ENCODE peak calls at places on chromosome 21, in six cellular contexts. One of them, this sample, is unnamed.

GRCh38 chr21:42222821-42223390 is 4.0 kb downstream of the ABCG1 start:
- DNase-seq in GM12878: no peak
- DNase-seq in MM.1S: no peak
- DNase-seq in neural progenitor cell: no peak
- DNase-seq in GM23248: no peak
- DNase-seq in GM23338: no peak
- DNase-seq in this sample: no peak

GRCh38 chr21:14684071-14684470 is 138.0 kb upstream of the SAMSN1 start:
- DNase-seq in neural progenitor cell: no peak
- DNase-seq in GM23248: no peak
- DNase-seq in MM.1S: no peak
- DNase-seq in GM23338: no peak
- DNase-seq in GM12878: peak; percentile 25
- DNase-seq in this sample: no peak

GRCh38 chr21:27213328-27213727 is 246.4 kb upstream of the ADAMTS5 start:
- DNase-seq in GM23338: peak; percentile 62
- DNase-seq in GM12878: no peak
- DNase-seq in MM.1S: no peak
- DNase-seq in GM23248: peak; percentile 20
- DNase-seq in neural progenitor cell: peak; percentile 35
- DNase-seq in this sample: no peak

GRCh38 chr21:42147386-42148020 is 71.4 kb upstream of the ABCG1 start:
- DNase-seq in GM12878: no peak
- DNase-seq in neural progenitor cell: no peak
- DNase-seq in MM.1S: no peak
- DNase-seq in GM23338: no peak
- DNase-seq in GM23248: no peak
- DNase-seq in this sample: no peak

GRCh38 chr21:34822957-34823356 is 154.2 kb downstream of the CLIC6 start:
- DNase-seq in GM23248: peak; percentile 93
- DNase-seq in neural progenitor cell: no peak
- DNase-seq in GM23338: no peak
- DNase-seq in GM12878: no peak
- DNase-seq in MM.1S: no peak
- DNase-seq in this sample: no peak

GRCh38 chr21:27571706-27572105 is 604.8 kb upstream of the ADAMTS5 start:
- DNase-seq in MM.1S: no peak
- DNase-seq in GM12878: no peak
- DNase-seq in neural progenitor cell: no peak
- DNase-seq in GM23248: peak; percentile 67
- DNase-seq in GM23338: no peak
- DNase-seq in this sample: no peak

GRCh38 chr21:17921579-17922530 is 102.7 kb upstream of the C21orf91 start:
- DNase-seq in GM23338: no peak
- DNase-seq in MM.1S: no peak
- DNase-seq in GM12878: no peak
- DNase-seq in GM23248: peak; percentile 57
- DNase-seq in neural progenitor cell: no peak
- DNase-seq in this sample: no peak

GRCh38 chr21:42593007-42593814 is 60.2 kb upstream of the PDE9A start:
- DNase-seq in GM12878: no peak
- DNase-seq in GM23338: peak; percentile 94
- DNase-seq in neural progenitor cell: peak; percentile 90
- DNase-seq in GM23248: peak; percentile 80
- DNase-seq in MM.1S: peak; percentile 66
- DNase-seq in this sample: peak; percentile 58

GRCh38 chr21:21101911-21102310 is 103.7 kb downstream of the NCAM2 start:
- DNase-seq in GM12878: no peak
- DNase-seq in GM23248: no peak
- DNase-seq in neural progenitor cell: peak; percentile 57
- DNase-seq in GM23338: peak; percentile 76
- DNase-seq in MM.1S: peak; percentile 46
- DNase-seq in this sample: peak; percentile 27

GRCh38 chr21:31294691-31295090 is 49.4 kb downstream of the TIAM1 start:
- DNase-seq in GM23248: no peak
- DNase-seq in neural progenitor cell: no peak
- DNase-seq in MM.1S: no peak
- DNase-seq in GM12878: no peak
- DNase-seq in GM23338: no peak
- DNase-seq in this sample: no peak

GRCh38 chr21:41559658-41560599 is 52.0 kb upstream of the TMPRSS2 start:
- DNase-seq in neural progenitor cell: no peak
- DNase-seq in MM.1S: no peak
- DNase-seq in GM23248: peak; percentile 86
- DNase-seq in GM23338: no peak
- DNase-seq in GM12878: peak; percentile 72
- DNase-seq in this sample: no peak

GRCh38 chr21:39348355-39349210 is at the start of gene HMGN1:
- DNase-seq in MM.1S: peak; percentile 94
- DNase-seq in GM12878: peak; percentile 24
- DNase-seq in neural progenitor cell: peak; percentile 97
- DNase-seq in GM23338: peak; percentile 93
- DNase-seq in GM23248: peak; percentile 95
- DNase-seq in this sample: peak; percentile 91

GRCh38 chr21:31667639-31668038 is 8.1 kb downstream of the SOD1 start:
- DNase-seq in MM.1S: no peak
- DNase-seq in GM23248: no peak
- DNase-seq in GM23338: no peak
- DNase-seq in neural progenitor cell: no peak
- DNase-seq in GM12878: no peak
- DNase-seq in this sample: no peak

GRCh38 chr21:15291621-15292266 is 226.9 kb upstream of the NRIP1 start:
- DNase-seq in GM23248: no peak
- DNase-seq in GM23338: no peak
- DNase-seq in MM.1S: no peak
- DNase-seq in GM12878: no peak
- DNase-seq in neural progenitor cell: no peak
- DNase-seq in this sample: no peak

GRCh38 chr21:38806942-38807284 is 1.2 kb downstream of the ETS2 start:
- DNase-seq in GM12878: no peak
- DNase-seq in GM23248: peak; percentile 76
- DNase-seq in MM.1S: no peak
- DNase-seq in neural progenitor cell: no peak
- DNase-seq in GM23338: no peak
- DNase-seq in this sample: no peak

GRCh38 chr21:42234464-42235241 is 15.7 kb downstream of the ABCG1 start:
- DNase-seq in GM23338: peak; percentile 86
- DNase-seq in GM12878: no peak
- DNase-seq in neural progenitor cell: peak; percentile 95
- DNase-seq in GM23248: peak; percentile 58
- DNase-seq in MM.1S: peak; percentile 96
- DNase-seq in this sample: peak; percentile 84

GRCh38 chr21:39444406-39445145 is 1.0 kb downstream of the LCA5L start:
- DNase-seq in GM23338: peak; percentile 51
- DNase-seq in GM12878: no peak
- DNase-seq in MM.1S: no peak
- DNase-seq in neural progenitor cell: peak; percentile 64
- DNase-seq in GM23248: peak; percentile 75
- DNase-seq in this sample: no peak

DNA sequence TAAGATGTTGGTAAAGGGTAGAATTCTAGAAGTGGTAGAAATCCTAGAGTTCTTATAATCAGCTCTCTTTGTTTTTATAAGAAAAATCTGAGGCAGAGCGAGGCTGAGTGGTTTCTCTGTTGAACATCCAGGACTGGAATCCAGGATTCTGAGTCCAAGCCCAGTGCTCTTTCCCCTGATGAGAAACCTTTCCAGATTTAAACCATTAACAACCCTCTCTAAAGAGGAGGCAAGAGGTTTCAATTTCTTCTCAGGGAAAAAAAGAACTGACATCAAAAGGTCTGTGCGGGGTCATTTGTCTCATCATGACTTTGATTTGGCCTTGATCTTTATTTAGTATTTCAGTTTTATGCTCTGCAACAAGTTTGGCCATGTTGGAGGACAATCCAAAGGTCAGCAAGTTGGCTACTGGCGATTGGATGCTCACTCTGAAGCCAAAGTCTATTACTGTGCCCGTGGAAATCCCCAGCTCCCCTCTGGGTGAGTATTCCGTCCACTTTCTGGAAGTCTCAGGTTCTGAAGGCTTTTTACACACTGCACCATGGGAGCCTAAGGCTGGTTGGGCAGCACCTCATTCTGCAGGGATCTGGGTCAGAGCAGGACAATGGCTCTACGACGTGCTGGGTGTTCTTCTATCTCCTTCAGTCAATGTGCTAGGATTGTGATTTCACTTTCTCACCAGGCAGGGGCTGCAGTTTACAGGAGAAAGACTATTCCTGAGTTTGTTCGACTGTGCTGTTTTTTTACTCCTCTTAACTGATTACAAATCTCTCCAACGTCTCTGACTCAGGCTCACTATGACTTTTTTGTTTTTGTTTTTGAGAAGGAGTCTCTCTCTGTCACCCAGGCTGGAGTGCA is 18.9 kb upstream of the CCT8 start:
- DNase-seq in GM12878: no peak
- DNase-seq in neural progenitor cell: no peak
- DNase-seq in MM.1S: no peak
- DNase-seq in GM23248: peak; percentile 76
- DNase-seq in GM23338: no peak
- DNase-seq in this sample: no peak
- H3K27ac ChIP-seq in GM12878: no peak overlapping the region
- H3K27ac ChIP-seq in neural progenitor cell: no peak overlapping the region
- H3K27ac ChIP-seq in MM.1S: no peak overlapping the region
- H3K27ac ChIP-seq in GM23248: peak overlapping the region; percentile 78
- H3K27ac ChIP-seq in GM23338: no peak overlapping the region
- H3K27ac ChIP-seq in this sample: no peak overlapping the region

DNA sequence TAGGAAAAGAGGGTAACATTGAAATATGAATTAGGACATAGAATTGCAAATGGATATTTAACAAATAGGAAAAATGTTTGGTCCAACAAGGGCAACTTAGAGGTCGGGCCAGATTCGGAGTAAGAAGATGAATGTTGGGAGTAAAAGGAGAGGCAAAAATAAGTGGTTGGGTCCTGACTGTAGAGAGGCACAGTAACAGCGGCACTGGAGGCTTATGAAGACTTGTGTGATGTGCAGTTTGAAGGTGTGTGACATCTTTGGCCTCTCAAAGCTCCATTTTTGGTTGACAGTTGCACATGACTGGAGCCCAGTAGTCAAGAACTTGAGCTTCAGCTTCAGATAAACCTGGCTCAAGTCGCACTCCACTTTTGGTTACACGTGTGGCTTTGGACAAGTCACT is 109.9 kb upstream of the PAXBP1 start:
- DNase-seq in GM23338: no peak
- DNase-seq in MM.1S: no peak
- DNase-seq in GM23248: no peak
- DNase-seq in GM12878: no peak
- DNase-seq in neural progenitor cell: no peak
- DNase-seq in this sample: no peak
- TF ChIP-seq EZH2 in GM23338: no peak
- TF ChIP-seq EZH2 in MM.1S: no peak
- TF ChIP-seq EZH2 in GM23248: no peak
- TF ChIP-seq EZH2 in GM12878: no peak
- TF ChIP-seq EZH2 in neural progenitor cell: no peak
- TF ChIP-seq EZH2 in this sample: no peak

GRCh38 chr21:33762798-33763572 is 120.7 kb downstream of the ITSN1 start:
- DNase-seq in GM23248: peak; percentile 60
- DNase-seq in GM23338: no peak
- DNase-seq in MM.1S: no peak
- DNase-seq in GM12878: no peak
- DNase-seq in neural progenitor cell: no peak
- DNase-seq in this sample: no peak

GRCh38 chr21:33767236-33767635 is 124.9 kb downstream of the ITSN1 start:
- DNase-seq in GM23248: peak; percentile 63
- DNase-seq in neural progenitor cell: no peak
- DNase-seq in GM12878: no peak
- DNase-seq in MM.1S: no peak
- DNase-seq in GM23338: no peak
- DNase-seq in this sample: no peak

GRCh38 chr21:33761104-33762036 is 119.1 kb downstream of the ITSN1 start:
- DNase-seq in MM.1S: peak; percentile 45
- DNase-seq in neural progenitor cell: no peak
- DNase-seq in GM23248: peak; percentile 97
- DNase-seq in GM12878: no peak
- DNase-seq in GM23338: no peak
- DNase-seq in this sample: no peak

GRCh38 chr21:33760641-33761103 is 118.4 kb downstream of the ITSN1 start:
- DNase-seq in MM.1S: no peak
- DNase-seq in GM23338: no peak
- DNase-seq in neural progenitor cell: no peak
- DNase-seq in GM12878: no peak
- DNase-seq in GM23248: peak; percentile 66
- DNase-seq in this sample: no peak

GRCh38 chr21:33763573-33763881 is 121.2 kb downstream of the ITSN1 start:
- DNase-seq in MM.1S: no peak
- DNase-seq in neural progenitor cell: no peak
- DNase-seq in GM23248: no peak
- DNase-seq in GM12878: no peak
- DNase-seq in GM23338: no peak
- DNase-seq in this sample: no peak
- H3K27ac ChIP-seq in MM.1S: no peak overlapping the region
- H3K27ac ChIP-seq in neural progenitor cell: no peak overlapping the region
- H3K27ac ChIP-seq in GM23248: peak overlapping the region; percentile 90
- H3K27ac ChIP-seq in GM12878: no peak overlapping the region
- H3K27ac ChIP-seq in GM23338: no peak overlapping the region
- H3K27ac ChIP-seq in this sample: no peak overlapping the region

GRCh38 chr21:36745459-36745858 is 46.5 kb downstream of the SIM2 start:
- DNase-seq in neural progenitor cell: no peak
- DNase-seq in GM23248: no peak
- DNase-seq in GM23338: no peak
- DNase-seq in GM12878: no peak
- DNase-seq in MM.1S: no peak
- DNase-seq in this sample: no peak

GRCh38 chr21:36744190-36744559 is 45.3 kb downstream of the SIM2 start:
- DNase-seq in neural progenitor cell: no peak
- DNase-seq in GM23248: no peak
- DNase-seq in GM12878: no peak
- DNase-seq in MM.1S: no peak
- DNase-seq in GM23338: no peak
- DNase-seq in this sample: no peak

GRCh38 chr21:36743446-36743845 is 44.5 kb downstream of the SIM2 start:
- DNase-seq in GM23248: no peak
- DNase-seq in GM23338: no peak
- DNase-seq in MM.1S: no peak
- DNase-seq in neural progenitor cell: no peak
- DNase-seq in GM12878: no peak
- DNase-seq in this sample: no peak

GRCh38 chr21:36743008-36743407 is 44.1 kb downstream of the SIM2 start:
- DNase-seq in GM12878: no peak
- DNase-seq in GM23338: no peak
- DNase-seq in MM.1S: no peak
- DNase-seq in GM23248: no peak
- DNase-seq in neural progenitor cell: no peak
- DNase-seq in this sample: no peak

DNA sequence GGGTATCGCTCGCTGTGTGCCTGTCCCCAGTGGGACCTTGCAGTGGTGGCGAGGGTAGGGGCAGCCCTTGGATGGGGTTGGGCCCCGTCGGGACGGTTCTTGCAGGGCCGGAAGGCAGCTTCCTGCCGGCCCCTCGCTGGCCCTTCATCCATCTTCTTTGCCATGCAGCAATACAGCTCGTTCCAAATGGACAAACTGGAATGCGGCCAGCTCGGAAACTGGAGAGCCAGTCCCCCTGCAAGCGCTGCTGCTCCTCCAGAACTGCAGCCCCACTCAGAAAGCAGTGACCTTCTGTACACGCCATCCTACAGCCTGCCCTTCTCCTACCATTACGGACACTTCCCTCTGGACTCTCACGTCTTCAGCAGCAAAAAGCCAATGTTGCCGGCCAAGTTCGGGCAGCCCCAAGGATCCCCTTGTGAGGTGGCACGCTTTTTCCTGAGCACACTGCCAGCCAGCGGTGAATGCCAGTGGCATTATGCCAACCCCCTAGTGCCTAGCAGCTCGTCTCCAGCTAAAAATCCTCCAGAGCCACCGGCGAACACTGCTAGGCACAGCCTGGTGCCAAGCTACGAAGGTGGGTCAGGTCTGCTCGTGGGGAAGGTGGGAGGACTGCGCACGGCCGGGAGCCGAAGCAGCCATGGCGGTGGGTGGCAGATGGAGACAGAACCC is 45.8 kb downstream of the SIM2 start:
- DNase-seq in GM12878: no peak
- DNase-seq in neural progenitor cell: no peak
- DNase-seq in GM23338: no peak
- DNase-seq in GM23248: no peak
- DNase-seq in MM.1S: no peak
- DNase-seq in this sample: no peak
- TF ChIP-seq EZH2 in GM12878: no peak
- TF ChIP-seq EZH2 in neural progenitor cell: no peak
- TF ChIP-seq EZH2 in GM23338: no peak
- TF ChIP-seq EZH2 in GM23248: no peak
- TF ChIP-seq EZH2 in MM.1S: no peak
- TF ChIP-seq EZH2 in this sample: no peak